ENCODE peak calls at places on chromosome 11, in six cellular contexts. One of them, this sample, is unnamed.

GRCh38 chr11:133995066-133995465 is 38.3 kb upstream of the IGSF9B start:
- DNase-seq in stimulated activated CD4-positive, alpha-beta T cell treated with anti-CD3 and anti-CD28 coated beads, Interleukin-1b, Interleukin-23, amount 100 ng/mL, for 4 hours: no peak
- DNase-seq in mesothelial cell of epicardium: no peak
- DNase-seq in activated T-cell treated with anti-CD3 and anti-CD28 coated beads for 1 hour: no peak
- DNase-seq in AG20443: no peak
- DNase-seq in fibroblast of the aortic adventitia: no peak
- DNase-seq in this sample: no peak

GRCh38 chr11:27388869-27389268 is 25.9 kb upstream of the CCDC34 start:
- DNase-seq in stimulated activated CD4-positive, alpha-beta T cell treated with anti-CD3 and anti-CD28 coated beads, Interleukin-1b, Interleukin-23, amount 100 ng/mL, for 4 hours: no peak
- DNase-seq in mesothelial cell of epicardium: no peak
- DNase-seq in activated T-cell treated with anti-CD3 and anti-CD28 coated beads for 1 hour: no peak
- DNase-seq in AG20443: no peak
- DNase-seq in fibroblast of the aortic adventitia: peak; percentile 48
- DNase-seq in this sample: no peak

GRCh38 chr11:15770798-15771414 is 585.4 kb downstream of the SOX6 start:
- DNase-seq in stimulated activated CD4-positive, alpha-beta T cell treated with anti-CD3 and anti-CD28 coated beads, Interleukin-1b, Interleukin-23, amount 100 ng/mL, for 4 hours: peak; percentile 7
- DNase-seq in mesothelial cell of epicardium: no peak
- DNase-seq in activated T-cell treated with anti-CD3 and anti-CD28 coated beads for 1 hour: no peak
- DNase-seq in AG20443: peak; percentile 54
- DNase-seq in fibroblast of the aortic adventitia: peak; percentile 51
- DNase-seq in this sample: peak; percentile 43

GRCh38 chr11:76824980-76825725 is 35.6 kb upstream of the ACER3 start:
- DNase-seq in stimulated activated CD4-positive, alpha-beta T cell treated with anti-CD3 and anti-CD28 coated beads, Interleukin-1b, Interleukin-23, amount 100 ng/mL, for 4 hours: no peak
- DNase-seq in mesothelial cell of epicardium: no peak
- DNase-seq in activated T-cell treated with anti-CD3 and anti-CD28 coated beads for 1 hour: no peak
- DNase-seq in AG20443: peak; percentile 57
- DNase-seq in fibroblast of the aortic adventitia: peak; percentile 70
- DNase-seq in this sample: no peak

GRCh38 chr11:107549253-107549953 is 16.1 kb downstream of the ALKBH8 start:
- DNase-seq in stimulated activated CD4-positive, alpha-beta T cell treated with anti-CD3 and anti-CD28 coated beads, Interleukin-1b, Interleukin-23, amount 100 ng/mL, for 4 hours: no peak
- DNase-seq in mesothelial cell of epicardium: no peak
- DNase-seq in activated T-cell treated with anti-CD3 and anti-CD28 coated beads for 1 hour: peak; percentile 6
- DNase-seq in AG20443: peak; percentile 49
- DNase-seq in fibroblast of the aortic adventitia: peak; percentile 71
- DNase-seq in this sample: peak; percentile 38

GRCh38 chr11:112345708-112346107 is 85.0 kb upstream of the PLET1 start:
- DNase-seq in stimulated activated CD4-positive, alpha-beta T cell treated with anti-CD3 and anti-CD28 coated beads, Interleukin-1b, Interleukin-23, amount 100 ng/mL, for 4 hours: no peak
- DNase-seq in mesothelial cell of epicardium: no peak
- DNase-seq in activated T-cell treated with anti-CD3 and anti-CD28 coated beads for 1 hour: no peak
- DNase-seq in AG20443: no peak
- DNase-seq in fibroblast of the aortic adventitia: no peak
- DNase-seq in this sample: no peak

GRCh38 chr11:13685461-13686108 is 17.1 kb downstream of the FAR1 start:
- DNase-seq in stimulated activated CD4-positive, alpha-beta T cell treated with anti-CD3 and anti-CD28 coated beads, Interleukin-1b, Interleukin-23, amount 100 ng/mL, for 4 hours: no peak
- DNase-seq in mesothelial cell of epicardium: no peak
- DNase-seq in activated T-cell treated with anti-CD3 and anti-CD28 coated beads for 1 hour: no peak
- DNase-seq in AG20443: no peak
- DNase-seq in fibroblast of the aortic adventitia: peak; percentile 41
- DNase-seq in this sample: no peak

GRCh38 chr11:72848846-72849466 is 34.7 kb downstream of the ATG16L2 start:
- DNase-seq in stimulated activated CD4-positive, alpha-beta T cell treated with anti-CD3 and anti-CD28 coated beads, Interleukin-1b, Interleukin-23, amount 100 ng/mL, for 4 hours: no peak
- DNase-seq in mesothelial cell of epicardium: no peak
- DNase-seq in activated T-cell treated with anti-CD3 and anti-CD28 coated beads for 1 hour: no peak
- DNase-seq in AG20443: peak; percentile 52
- DNase-seq in fibroblast of the aortic adventitia: peak; percentile 51
- DNase-seq in this sample: peak; percentile 64

GRCh38 chr11:2748814-2749554 is 49.2 kb upstream of the KCNQ1OT1 start:
- DNase-seq in stimulated activated CD4-positive, alpha-beta T cell treated with anti-CD3 and anti-CD28 coated beads, Interleukin-1b, Interleukin-23, amount 100 ng/mL, for 4 hours: no peak
- DNase-seq in mesothelial cell of epicardium: no peak
- DNase-seq in activated T-cell treated with anti-CD3 and anti-CD28 coated beads for 1 hour: no peak
- DNase-seq in AG20443: no peak
- DNase-seq in fibroblast of the aortic adventitia: no peak
- DNase-seq in this sample: no peak

GRCh38 chr11:37320921-37321320 is 722.9 kb upstream of the RAG2 start:
- DNase-seq in stimulated activated CD4-positive, alpha-beta T cell treated with anti-CD3 and anti-CD28 coated beads, Interleukin-1b, Interleukin-23, amount 100 ng/mL, for 4 hours: no peak
- DNase-seq in mesothelial cell of epicardium: no peak
- DNase-seq in activated T-cell treated with anti-CD3 and anti-CD28 coated beads for 1 hour: no peak
- DNase-seq in AG20443: no peak
- DNase-seq in fibroblast of the aortic adventitia: no peak
- DNase-seq in this sample: no peak

GRCh38 chr11:46455816-46456215 is 64.2 kb upstream of the CHRM4 start:
- DNase-seq in stimulated activated CD4-positive, alpha-beta T cell treated with anti-CD3 and anti-CD28 coated beads, Interleukin-1b, Interleukin-23, amount 100 ng/mL, for 4 hours: no peak
- DNase-seq in mesothelial cell of epicardium: no peak
- DNase-seq in activated T-cell treated with anti-CD3 and anti-CD28 coated beads for 1 hour: no peak
- DNase-seq in AG20443: no peak
- DNase-seq in fibroblast of the aortic adventitia: no peak
- DNase-seq in this sample: no peak

GRCh38 chr11:70246196-70246595 is 24.3 kb upstream of the PPFIA1 start:
- DNase-seq in stimulated activated CD4-positive, alpha-beta T cell treated with anti-CD3 and anti-CD28 coated beads, Interleukin-1b, Interleukin-23, amount 100 ng/mL, for 4 hours: no peak
- DNase-seq in mesothelial cell of epicardium: no peak
- DNase-seq in activated T-cell treated with anti-CD3 and anti-CD28 coated beads for 1 hour: no peak
- DNase-seq in AG20443: no peak
- DNase-seq in fibroblast of the aortic adventitia: peak; percentile 30
- DNase-seq in this sample: no peak

GRCh38 chr11:27471588-27472397 is 797 bp downstream of the LGR4 start:
- DNase-seq in stimulated activated CD4-positive, alpha-beta T cell treated with anti-CD3 and anti-CD28 coated beads, Interleukin-1b, Interleukin-23, amount 100 ng/mL, for 4 hours: peak; percentile 10
- DNase-seq in mesothelial cell of epicardium: no peak
- DNase-seq in activated T-cell treated with anti-CD3 and anti-CD28 coated beads for 1 hour: no peak
- DNase-seq in AG20443: peak; percentile 62
- DNase-seq in fibroblast of the aortic adventitia: no peak
- DNase-seq in this sample: peak; percentile 21

GRCh38 chr11:36240746-36241295 is 48.4 kb downstream of the COMMD9 start:
- DNase-seq in stimulated activated CD4-positive, alpha-beta T cell treated with anti-CD3 and anti-CD28 coated beads, Interleukin-1b, Interleukin-23, amount 100 ng/mL, for 4 hours: no peak
- DNase-seq in mesothelial cell of epicardium: no peak
- DNase-seq in activated T-cell treated with anti-CD3 and anti-CD28 coated beads for 1 hour: no peak
- DNase-seq in AG20443: no peak
- DNase-seq in fibroblast of the aortic adventitia: no peak
- DNase-seq in this sample: no peak

This sample was measured in activated CD8-positive, alpha-beta T cell treated with anti-CD3 and anti-CD28 coated beads for 36 hours.